ENCODE peak calls at places on chromosome 15, in five cellular contexts. R is mucosa of gallbladder, D is left ventricle myocardium inferior, Z is AG10803, T is glutamatergic neuron. S is an unnamed sample.

GRCh38 chr15:67573194-67573593 is 30.7 kb downstream of the MAP2K5 start:
- DNase-seq in R (no peak), D (no peak), Z (no peak), T (no peak), S (no peak)

GRCh38 chr15:72420580-72420979 is 22.5 kb downstream of the TMEM202 start:
- DNase-seq in R (no peak), D (no peak), Z (no peak), T (no peak), S (no peak)

GRCh38 chr15:68370768-68371151 is 61.2 kb downstream of the ITGA11 start:
- DNase-seq in R (no peak), D (no peak), Z (no peak), T (no peak), S (no peak)

GRCh38 chr15:36599824-36600365 is 20.5 kb downstream of the CDIN1 start:
- DNase-seq in R (no peak), D (no peak), Z (peak), T (no peak), S (no peak)

GRCh38 chr15:66253643-66254363 is at the start of gene MEGF11:
- DNase-seq in R (peak), D (peak), Z (peak), T (peak), S (peak)

GRCh38 chr15:49906976-49907375 is 212.1 kb downstream of the ATP8B4 start:
- DNase-seq in R (no peak), D (no peak), Z (peak), T (no peak), S (no peak)

GRCh38 chr15:68619303-68619698 is 40.5 kb downstream of the CORO2B start:
- DNase-seq in R (no peak), D (no peak), Z (no peak), T (no peak), S (no peak)

GRCh38 chr15:74897300-74897701 is 7.5 kb downstream of the MPI start:
- DNase-seq in R (no peak), D (peak), Z (no peak), T (no peak), S (no peak)

GRCh38 chr15:64845183-64845611 is 3.5 kb downstream of the PLEKHO2 start:
- DNase-seq in R (no peak), D (peak), Z (no peak), T (no peak), S (no peak)

GRCh38 chr15:71804695-71805470 is 5.5 kb upstream of the NR2E3 start:
- DNase-seq in R (no peak), D (no peak), Z (no peak), T (no peak), S (no peak)

S was measured in psoas muscle.